ENCODE peak calls at places on chromosome 1, in eight cellular contexts. One of them, this sample, is unnamed.

GRCh38 chr1:43074244-43074643 is 97.8 kb downstream of the EBNA1BP2 start:
- DNase-seq in heart left ventricle: no peak
- DNase-seq in MM.1S: no peak
- DNase-seq in endothelial cell: peak
- DNase-seq in mucosa of descending colon: no peak
- DNase-seq in RWPE2: no peak
- DNase-seq in AG10803: no peak
- DNase-seq in nephron progenitor cell: no peak
- DNase-seq in this sample: no peak

GRCh38 chr1:112508242-112509004 is at the start of gene WNT2B:
- DNase-seq in heart left ventricle: no peak
- DNase-seq in endothelial cell: no peak
- DNase-seq in AG10803: no peak
- DNase-seq in mucosa of descending colon: peak
- DNase-seq in nephron progenitor cell: peak
- DNase-seq in MM.1S: peak
- DNase-seq in RWPE2: no peak
- DNase-seq in this sample: no peak

GRCh38 chr1:67429011-67429527 is 1.1 kb downstream of the SERBP1 start:
- DNase-seq in mucosa of descending colon: no peak
- DNase-seq in endothelial cell: no peak
- DNase-seq in MM.1S: peak
- DNase-seq in heart left ventricle: no peak
- DNase-seq in AG10803: no peak
- DNase-seq in RWPE2: no peak
- DNase-seq in nephron progenitor cell: peak
- DNase-seq in this sample: no peak

GRCh38 chr1:117179471-117179870 is 31.3 kb downstream of the VTCN1 start:
- DNase-seq in MM.1S: no peak
- DNase-seq in heart left ventricle: no peak
- DNase-seq in AG10803: no peak
- DNase-seq in RWPE2: no peak
- DNase-seq in nephron progenitor cell: no peak
- DNase-seq in mucosa of descending colon: no peak
- DNase-seq in endothelial cell: no peak
- DNase-seq in this sample: no peak

GRCh38 chr1:201404722-201405483 is 5.8 kb upstream of the LAD1 start:
- DNase-seq in endothelial cell: no peak
- DNase-seq in nephron progenitor cell: no peak
- DNase-seq in mucosa of descending colon: peak
- DNase-seq in heart left ventricle: no peak
- DNase-seq in RWPE2: no peak
- DNase-seq in MM.1S: no peak
- DNase-seq in AG10803: no peak
- DNase-seq in this sample: no peak

GRCh38 chr1:58815680-58816071 is 31.8 kb upstream of the JUN start:
- DNase-seq in RWPE2: no peak
- DNase-seq in endothelial cell: peak
- DNase-seq in mucosa of descending colon: peak
- DNase-seq in MM.1S: no peak
- DNase-seq in nephron progenitor cell: peak
- DNase-seq in heart left ventricle: no peak
- DNase-seq in AG10803: no peak
- DNase-seq in this sample: no peak

GRCh38 chr1:28981170-28981569 is 66.8 kb downstream of the EPB41 start:
- DNase-seq in heart left ventricle: no peak
- DNase-seq in RWPE2: no peak
- DNase-seq in AG10803: no peak
- DNase-seq in endothelial cell: no peak
- DNase-seq in MM.1S: no peak
- DNase-seq in mucosa of descending colon: no peak
- DNase-seq in nephron progenitor cell: no peak
- DNase-seq in this sample: no peak

GRCh38 chr1:219293440-219293839 is 119.8 kb downstream of the LYPLAL1 start:
- DNase-seq in heart left ventricle: no peak
- DNase-seq in mucosa of descending colon: no peak
- DNase-seq in MM.1S: no peak
- DNase-seq in nephron progenitor cell: no peak
- DNase-seq in endothelial cell: no peak
- DNase-seq in AG10803: peak
- DNase-seq in RWPE2: no peak
- DNase-seq in this sample: no peak

GRCh38 chr1:230758705-230759354 is 11.6 kb downstream of the CAPN9 start:
- DNase-seq in AG10803: peak
- DNase-seq in endothelial cell: no peak
- DNase-seq in nephron progenitor cell: peak
- DNase-seq in MM.1S: no peak
- DNase-seq in RWPE2: no peak
- DNase-seq in mucosa of descending colon: no peak
- DNase-seq in heart left ventricle: no peak
- DNase-seq in this sample: no peak

GRCh38 chr1:245822997-245823396 is 668.2 kb downstream of the KIF26B start:
- DNase-seq in MM.1S: no peak
- DNase-seq in nephron progenitor cell: no peak
- DNase-seq in heart left ventricle: no peak
- DNase-seq in endothelial cell: no peak
- DNase-seq in mucosa of descending colon: no peak
- DNase-seq in AG10803: peak
- DNase-seq in RWPE2: no peak
- DNase-seq in this sample: peak

GRCh38 chr1:171257207-171258052 is 9.1 kb downstream of the FMO1 start:
- DNase-seq in RWPE2: peak
- DNase-seq in heart left ventricle: no peak
- DNase-seq in AG10803: peak
- DNase-seq in nephron progenitor cell: no peak
- DNase-seq in mucosa of descending colon: peak
- DNase-seq in endothelial cell: no peak
- DNase-seq in MM.1S: peak
- DNase-seq in this sample: no peak

GRCh38 chr1:177600936-177601335 is 368.9 kb downstream of the SEC16B start:
- DNase-seq in mucosa of descending colon: no peak
- DNase-seq in MM.1S: no peak
- DNase-seq in AG10803: no peak
- DNase-seq in nephron progenitor cell: no peak
- DNase-seq in endothelial cell: no peak
- DNase-seq in RWPE2: no peak
- DNase-seq in heart left ventricle: no peak
- DNase-seq in this sample: no peak

GRCh38 chr1:51526248-51526647 is 7.2 kb upstream of the EPS15 start:
- DNase-seq in MM.1S: no peak
- DNase-seq in nephron progenitor cell: no peak
- DNase-seq in AG10803: no peak
- DNase-seq in mucosa of descending colon: no peak
- DNase-seq in endothelial cell: no peak
- DNase-seq in RWPE2: no peak
- DNase-seq in heart left ventricle: no peak
- DNase-seq in this sample: no peak

GRCh38 chr1:51523931-51524330 is 4.9 kb upstream of the EPS15 start:
- DNase-seq in heart left ventricle: no peak
- DNase-seq in MM.1S: no peak
- DNase-seq in RWPE2: no peak
- DNase-seq in mucosa of descending colon: no peak
- DNase-seq in nephron progenitor cell: no peak
- DNase-seq in AG10803: no peak
- DNase-seq in endothelial cell: no peak
- DNase-seq in this sample: no peak

GRCh38 chr1:51524817-51525216 is 5.8 kb upstream of the EPS15 start:
- DNase-seq in heart left ventricle: no peak
- DNase-seq in endothelial cell: no peak
- DNase-seq in RWPE2: no peak
- DNase-seq in nephron progenitor cell: no peak
- DNase-seq in AG10803: no peak
- DNase-seq in MM.1S: no peak
- DNase-seq in mucosa of descending colon: no peak
- DNase-seq in this sample: no peak

GRCh38 chr1:51525295-51525694 is 6.2 kb upstream of the EPS15 start:
- DNase-seq in nephron progenitor cell: no peak
- DNase-seq in MM.1S: no peak
- DNase-seq in mucosa of descending colon: no peak
- DNase-seq in endothelial cell: no peak
- DNase-seq in AG10803: no peak
- DNase-seq in RWPE2: no peak
- DNase-seq in heart left ventricle: no peak
- DNase-seq in this sample: no peak

GRCh38 chr1:51527144-51527543 is 8.1 kb upstream of the EPS15 start:
- DNase-seq in endothelial cell: no peak
- DNase-seq in heart left ventricle: no peak
- DNase-seq in mucosa of descending colon: no peak
- DNase-seq in AG10803: no peak
- DNase-seq in RWPE2: no peak
- DNase-seq in MM.1S: no peak
- DNase-seq in nephron progenitor cell: no peak
- DNase-seq in this sample: no peak
- TF ChIP-seq CTCF in endothelial cell: no peak
- TF ChIP-seq CTCF in heart left ventricle: no peak
- TF ChIP-seq CTCF in mucosa of descending colon: no peak
- TF ChIP-seq CTCF in AG10803: no peak
- TF ChIP-seq CTCF in RWPE2: no peak
- TF ChIP-seq CTCF in MM.1S: no peak
- TF ChIP-seq CTCF in nephron progenitor cell: no peak
- TF ChIP-seq CTCF in this sample: no peak

DNA sequence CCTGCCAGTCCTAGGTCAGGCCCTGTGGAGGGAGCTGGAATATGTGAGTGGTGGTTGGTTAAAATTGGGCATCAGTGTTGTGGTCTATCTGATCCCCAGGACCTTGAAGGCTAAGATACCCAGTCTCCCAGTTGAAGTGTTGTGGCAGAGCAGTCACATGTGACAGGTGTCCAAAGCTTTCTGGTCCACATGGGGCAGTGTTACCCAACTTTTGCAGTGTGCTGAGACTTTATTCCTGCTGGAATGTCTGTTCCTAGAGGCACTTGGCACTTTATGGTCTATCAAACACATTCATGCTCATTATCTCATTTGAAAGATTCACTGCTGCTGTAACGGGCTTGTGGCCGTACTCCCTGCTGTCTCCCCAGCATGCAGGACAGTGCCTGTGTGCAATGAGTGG is 21.0 kb upstream of the LORICRIN start:
- DNase-seq in nephron progenitor cell: no peak
- DNase-seq in endothelial cell: no peak
- DNase-seq in heart left ventricle: no peak
- DNase-seq in mucosa of descending colon: no peak
- DNase-seq in MM.1S: no peak
- DNase-seq in RWPE2: no peak
- DNase-seq in AG10803: no peak
- DNase-seq in this sample: no peak
- TF ChIP-seq CTCF in nephron progenitor cell: no peak
- TF ChIP-seq CTCF in endothelial cell: no peak
- TF ChIP-seq CTCF in heart left ventricle: no peak
- TF ChIP-seq CTCF in mucosa of descending colon: no peak
- TF ChIP-seq CTCF in MM.1S: peak
- TF ChIP-seq CTCF in RWPE2: peak
- TF ChIP-seq CTCF in AG10803: peak
- TF ChIP-seq CTCF in this sample: no peak

GRCh38 chr1:163054056-163054706 is 15.0 kb upstream of the RGS4 start:
- DNase-seq in AG10803: no peak
- DNase-seq in RWPE2: no peak
- DNase-seq in MM.1S: no peak
- DNase-seq in endothelial cell: no peak
- DNase-seq in nephron progenitor cell: peak
- DNase-seq in mucosa of descending colon: no peak
- DNase-seq in heart left ventricle: no peak
- DNase-seq in this sample: no peak

GRCh38 chr1:163050496-163050895 is 18.7 kb upstream of the RGS4 start:
- DNase-seq in MM.1S: no peak
- DNase-seq in heart left ventricle: no peak
- DNase-seq in AG10803: no peak
- DNase-seq in endothelial cell: no peak
- DNase-seq in mucosa of descending colon: no peak
- DNase-seq in RWPE2: no peak
- DNase-seq in nephron progenitor cell: no peak
- DNase-seq in this sample: no peak

GRCh38 chr1:163056832-163057231 is 12.3 kb upstream of the RGS4 start:
- DNase-seq in mucosa of descending colon: no peak
- DNase-seq in nephron progenitor cell: no peak
- DNase-seq in heart left ventricle: no peak
- DNase-seq in AG10803: peak
- DNase-seq in MM.1S: no peak
- DNase-seq in RWPE2: no peak
- DNase-seq in endothelial cell: no peak
- DNase-seq in this sample: peak

GRCh38 chr1:163055531-163055930 is 13.6 kb upstream of the RGS4 start:
- DNase-seq in nephron progenitor cell: no peak
- DNase-seq in endothelial cell: no peak
- DNase-seq in heart left ventricle: no peak
- DNase-seq in AG10803: no peak
- DNase-seq in RWPE2: no peak
- DNase-seq in mucosa of descending colon: no peak
- DNase-seq in MM.1S: no peak
- DNase-seq in this sample: no peak

GRCh38 chr1:163055005-163055404 is 14.2 kb upstream of the RGS4 start:
- DNase-seq in nephron progenitor cell: no peak
- DNase-seq in RWPE2: no peak
- DNase-seq in MM.1S: no peak
- DNase-seq in endothelial cell: no peak
- DNase-seq in AG10803: no peak
- DNase-seq in heart left ventricle: no peak
- DNase-seq in mucosa of descending colon: no peak
- DNase-seq in this sample: no peak
- TF ChIP-seq CTCF in nephron progenitor cell: no peak
- TF ChIP-seq CTCF in RWPE2: no peak
- TF ChIP-seq CTCF in MM.1S: no peak
- TF ChIP-seq CTCF in endothelial cell: no peak
- TF ChIP-seq CTCF in AG10803: no peak
- TF ChIP-seq CTCF in heart left ventricle: no peak
- TF ChIP-seq CTCF in mucosa of descending colon: no peak
- TF ChIP-seq CTCF in this sample: no peak

DNA sequence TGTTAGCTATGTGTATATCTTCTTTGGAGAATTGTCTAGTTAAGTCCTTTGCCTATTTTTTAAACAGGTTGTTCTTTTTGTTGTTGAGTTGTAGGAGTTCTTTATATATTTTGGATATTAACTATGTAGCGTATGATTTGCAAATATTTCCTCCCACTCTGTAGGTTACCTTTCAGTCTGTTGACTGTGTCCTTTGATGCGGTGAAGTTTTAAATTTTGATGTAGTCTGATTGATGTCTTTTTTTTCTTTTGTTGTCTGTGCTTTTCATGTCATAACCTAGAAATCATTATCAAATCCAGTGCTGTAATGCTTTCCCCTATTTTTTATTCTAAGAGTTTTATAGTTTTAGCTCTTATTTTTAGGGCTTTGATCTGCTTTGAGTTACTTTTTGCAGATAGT is 8.7 kb upstream of the KISS1 start:
- DNase-seq in RWPE2: no peak
- DNase-seq in mucosa of descending colon: no peak
- DNase-seq in nephron progenitor cell: no peak
- DNase-seq in heart left ventricle: no peak
- DNase-seq in AG10803: no peak
- DNase-seq in endothelial cell: no peak
- DNase-seq in MM.1S: no peak
- DNase-seq in this sample: no peak
- TF ChIP-seq CTCF in RWPE2: no peak
- TF ChIP-seq CTCF in mucosa of descending colon: no peak
- TF ChIP-seq CTCF in nephron progenitor cell: no peak
- TF ChIP-seq CTCF in heart left ventricle: no peak
- TF ChIP-seq CTCF in AG10803: no peak
- TF ChIP-seq CTCF in endothelial cell: no peak
- TF ChIP-seq CTCF in MM.1S: no peak
- TF ChIP-seq CTCF in this sample: no peak

This sample was measured in astrocyte of the spinal cord.